ENCODE peak calls at places on chromosomes 2 and 18, in five cellular contexts. D, Q, B, K and P are unnamed samples.

GRCh38 chr2:29033172-29033571 is 41.2 kb downstream of the PCARE start:
- DNase-seq in D (no peak), B (no peak), Q (peak; percentile 17), K (no peak), P (no peak)

GRCh38 chr2:127910415-127910814 is 24.7 kb upstream of the AMMECR1L start:
- DNase-seq in K (no peak), B (no peak), Q (no peak), D (no peak), P (no peak)

GRCh38 chr2:104914509-104914908 is 60.6 kb downstream of the POU3F3 start:
- DNase-seq in B (no peak), Q (no peak), D (no peak), K (no peak), P (no peak)

GRCh38 chr2:235106874-235107639 is 155.2 kb downstream of the SH3BP4 start:
- DNase-seq in B (no peak), Q (peak; percentile 89), K (no peak), D (no peak), P (no peak)

GRCh38 chr2:147177449-147177848 is 667.4 kb upstream of the ACVR2A start:
- DNase-seq in D (no peak), Q (no peak), B (no peak), K (no peak), P (no peak)

GRCh38 chr2:10414591-10414990 is 33.5 kb downstream of the ODC1 start:
- DNase-seq in Q (no peak), B (no peak), K (no peak), D (no peak), P (no peak)

GRCh38 chr2:101446869-101447268 is 28.0 kb downstream of the RFX8 start:
- DNase-seq in Q (no peak), B (no peak), D (no peak), K (no peak), P (no peak)

GRCh38 chr2:50607746-50608145 is 424.2 kb downstream of the NRXN1 start:
- DNase-seq in D (no peak), Q (peak; percentile 7), K (no peak), B (no peak), P (no peak)

GRCh38 chr2:1871171-1871570 is 126.9 kb upstream of the PXDN start:
- DNase-seq in Q (no peak), B (no peak), D (no peak), K (peak; percentile 15), P (no peak)

GRCh38 chr2:145094353-145094752 is 574.4 kb upstream of the ZEB2 start:
- DNase-seq in D (no peak), B (no peak), K (no peak), Q (peak; percentile 51), P (no peak)

GRCh38 chr2:200107818-200108217 is 152.4 kb downstream of the MAIP1 start:
- DNase-seq in K (no peak), Q (no peak), B (no peak), D (no peak), P (no peak)

GRCh38 chr18:48639772-48640432 is 101.1 kb downstream of the CTIF start:
- DNase-seq in K (peak; percentile 50), Q (peak; percentile 31), B (no peak), D (no peak), P (peak; percentile 42)

GRCh38 chr2:196420143-196420542 is 219.4 kb upstream of the CCDC150 start:
- DNase-seq in B (no peak), K (no peak), D (no peak), Q (no peak), P (no peak)

GRCh38 chr2:199136681-199137080 is 321.1 kb downstream of the SATB2 start:
- DNase-seq in K (no peak), Q (peak; percentile 56), D (no peak), B (no peak), P (no peak)